ENCODE peak calls at places on chromosomes 7 and 10, in six cellular contexts. I is Calu3, B is astrocyte, U is fibroblast of mammary gland, R is A673, J is GM19239. L is an unnamed sample.

GRCh38 chr7:32059289-32060045 is 10.7 kb downstream of the PDE1C start:
- DNase-seq in I (no peak), B (peak; percentile 83), U (peak; percentile 17), R (peak; percentile 92), J (no peak), L (no peak)

GRCh38 chr10:77873558-77874380 is 52.8 kb downstream of the DLG5 start:
- DNase-seq in I (peak; percentile 89), B (peak; percentile 70), U (peak; percentile 78), R (peak; percentile 39), J (peak; percentile 62), L (no peak)

GRCh38 chr10:89182894-89183293 is 24.2 kb downstream of the CH25H start:
- DNase-seq in I (no peak), B (no peak), U (no peak), R (no peak), J (no peak), L (no peak)

GRCh38 chr10:14478639-14479038 is 147.9 kb upstream of the FRMD4A start:
- DNase-seq in I (peak; percentile 45), B (peak; percentile 86), U (peak; percentile 54), R (peak; percentile 87), J (peak; percentile 7), L (peak; percentile 35)

GRCh38 chr10:21870849-21871248 is 132.7 kb downstream of the DNAJC1 start:
- DNase-seq in I (no peak), B (no peak), U (no peak), R (no peak), J (no peak), L (no peak)

GRCh38 chr7:127934711-127935110 is 96.5 kb downstream of the LRRC4 start:
- DNase-seq in I (no peak), B (no peak), U (no peak), R (no peak), J (no peak), L (no peak)

GRCh38 chr7:150826061-150826849 is 25.7 kb downstream of the TMEM176A start:
- DNase-seq in I (no peak), B (no peak), U (no peak), R (no peak), J (no peak), L (no peak)

GRCh38 chr7:43781726-43782607 is 23.5 kb downstream of the BLVRA start:
- DNase-seq in I (no peak), B (peak; percentile 51), U (peak; percentile 78), R (no peak), J (no peak), L (no peak)

GRCh38 chr10:100238429-100238828 is 9.0 kb upstream of the CHUK start:
- DNase-seq in I (no peak), B (no peak), U (no peak), R (no peak), J (no peak), L (no peak)

GRCh38 chr10:76403876-76404275 is 972.5 kb downstream of the LRMDA start:
- DNase-seq in I (no peak), B (no peak), U (peak; percentile 68), R (no peak), J (no peak), L (no peak)

GRCh38 chr10:61163403-61163802 is 219.4 kb upstream of the RHOBTB1 start:
- DNase-seq in I (no peak), B (no peak), U (no peak), R (no peak), J (no peak), L (no peak)

GRCh38 chr7:52168085-52168484 is 851.5 kb upstream of the COBL start:
- DNase-seq in I (no peak), B (no peak), U (no peak), R (no peak), J (no peak), L (peak; percentile 27)

GRCh38 chr7:31019509-31019908 is 32.6 kb upstream of the ADCYAP1R1 start:
- DNase-seq in I (no peak), B (no peak), U (no peak), R (no peak), J (no peak), L (no peak)

GRCh38 chr10:8768854-8769253 is 714.4 kb downstream of the GATA3 start:
- DNase-seq in I (no peak), B (no peak), U (no peak), R (no peak), J (no peak), L (no peak)

GRCh38 chr10:71339796-71340589 is 20.9 kb downstream of the SLC29A3 start:
- DNase-seq in I (peak; percentile 82), B (no peak), U (no peak), R (no peak), J (no peak), L (no peak)

GRCh38 chr10:96743988-96744585 is 23.8 kb upstream of the PIK3AP1 start:
- DNase-seq in I (no peak), B (peak; percentile 26), U (peak; percentile 15), R (no peak), J (no peak), L (no peak)

GRCh38 chr7:79282882-79283602 is 170.4 kb downstream of the MAGI2 start:
- DNase-seq in I (no peak), B (peak; percentile 81), U (peak; percentile 85), R (no peak), J (no peak), L (no peak)

GRCh38 chr10:1422275-1422674 is 315.1 kb downstream of the ADARB2 start:
- DNase-seq in I (no peak), B (no peak), U (no peak), R (no peak), J (no peak), L (no peak)

GRCh38 chr10:124697837-124698559 is 46.2 kb downstream of the FAM53B start:
- DNase-seq in I (no peak), B (no peak), U (no peak), R (peak; percentile 21), J (no peak), L (no peak)

GRCh38 chr10:8416192-8416701 is 361.8 kb downstream of the GATA3 start:
- DNase-seq in I (no peak), B (peak; percentile 45), U (no peak), R (no peak), J (no peak), L (no peak)

GRCh38 chr7:92837214-92837749 is 909 bp upstream of the CDK6 start:
- DNase-seq in I (no peak), B (peak; percentile 29), U (no peak), R (peak; percentile 25), J (no peak), L (no peak)

GRCh38 chr7:35694161-35694783 is 663 bp downstream of the HERPUD2 start:
- DNase-seq in I (peak; percentile 60), B (no peak), U (peak; percentile 22), R (no peak), J (no peak), L (no peak)

GRCh38 chr7:2927592-2927991 is 83.5 kb upstream of the GNA12 start:
- DNase-seq in I (no peak), B (no peak), U (no peak), R (no peak), J (no peak), L (no peak)

GRCh38 chr7:79964463-79964862 is 170.2 kb upstream of the GNAI1 start:
- DNase-seq in I (no peak), B (no peak), U (no peak), R (no peak), J (no peak), L (no peak)

GRCh38 chr7:6160191-6160623 is 112.2 kb downstream of the CYTH3 start:
- DNase-seq in I (peak; percentile 58), B (peak; percentile 27), U (peak; percentile 84), R (peak; percentile 61), J (no peak), L (peak; percentile 20)

GRCh38 chr10:93601774-93602162 is 733 bp upstream of the RBP4 start:
- DNase-seq in I (no peak), B (no peak), U (no peak), R (no peak), J (no peak), L (no peak)

GRCh38 chr10:71044720-71045119 is 156.4 kb upstream of the PCBD1 start:
- DNase-seq in I (no peak), B (no peak), U (no peak), R (no peak), J (no peak), L (no peak)

GRCh38 chr7:96414931-96415292 is 93.0 kb upstream of the SLC25A13 start:
- DNase-seq in I (peak; percentile 44), B (no peak), U (peak; percentile 49), R (peak; percentile 80), J (peak; percentile 12), L (peak; percentile 57)

GRCh38 chr10:129097776-129098175 is 369.3 kb upstream of the MGMT start:
- DNase-seq in I (no peak), B (no peak), U (peak; percentile 74), R (no peak), J (no peak), L (no peak)

GRCh38 chr7:75738975-75739795 is 444 bp upstream of the HIP1 start:
- DNase-seq in I (peak; percentile 98), B (peak; percentile 95), U (peak; percentile 97), R (peak; percentile 100), J (peak; percentile 96), L (peak; percentile 80)

L was measured in iPS DF 6.9.